ENCODE peak calls at places on chromosome 3, in six cellular contexts. N is endothelial cell, U is fibroblast of mammary gland, S is head of caudate nucleus, T is left cardiac atrium, W is nucleus accumbens. H is an unnamed sample.

GRCh38 chr3:112761062-112761638 is 85.5 kb downstream of the CD200R1L start:
- DNase-seq in N (no peak), U (peak), T (no peak), W (no peak), S (no peak), H (no peak)

GRCh38 chr3:127791221-127791913 is 30.9 kb downstream of the MGLL start:
- DNase-seq in N (no peak), S (no peak), U (peak), T (no peak), W (no peak), H (no peak)

GRCh38 chr3:145191543-145191942 is 969.4 kb downstream of the PLOD2 start:
- DNase-seq in W (no peak), S (no peak), U (no peak), T (no peak), N (no peak), H (no peak)

GRCh38 chr3:171974986-171975837 is 64.2 kb upstream of the FNDC3B start:
- DNase-seq in T (no peak), S (no peak), W (no peak), U (peak), N (no peak), H (no peak)

GRCh38 chr3:172150268-172150667 is 110.9 kb downstream of the FNDC3B start:
- DNase-seq in S (no peak), U (no peak), T (no peak), N (no peak), W (no peak), H (no peak)

GRCh38 chr3:115470254-115470653 is 153.1 kb upstream of the GAP43 start:
- DNase-seq in T (no peak), N (no peak), S (no peak), W (no peak), U (no peak), H (no peak)

GRCh38 chr3:71219744-71220638 is 363.5 kb downstream of the FOXP1 start:
- DNase-seq in U (no peak), W (no peak), S (no peak), T (no peak), N (no peak), H (no peak)

GRCh38 chr3:123337226-123337625 is 111.7 kb downstream of the ADCY5 start:
- DNase-seq in N (no peak), W (no peak), S (peak), U (no peak), T (no peak), H (no peak)

GRCh38 chr3:193774916-193775285 is 181.9 kb downstream of the OPA1 start:
- DNase-seq in N (no peak), T (no peak), U (no peak), S (no peak), W (no peak), H (no peak)

GRCh38 chr3:177589041-177589650 is 391.9 kb upstream of the TBL1XR1 start:
- DNase-seq in S (no peak), T (no peak), U (no peak), N (no peak), W (no peak), H (no peak)

GRCh38 chr3:53815651-53816050 is 30.6 kb downstream of the CHDH start:
- DNase-seq in W (no peak), T (no peak), N (no peak), S (no peak), U (no peak), H (no peak)

GRCh38 chr3:11764931-11765363 is 81.7 kb downstream of the TAMM41 start:
- DNase-seq in U (peak), W (no peak), N (no peak), T (no peak), S (no peak), H (no peak)

GRCh38 chr3:195044411-195044810 is 226.5 kb downstream of the XXYLT1 start:
- DNase-seq in S (peak), N (no peak), T (no peak), U (no peak), W (no peak), H (no peak)

GRCh38 chr3:152272771-152273242 is 4.1 kb downstream of the MBNL1 start:
- DNase-seq in S (no peak), W (no peak), U (peak), N (no peak), T (no peak), H (no peak)

GRCh38 chr3:52682016-52682415 is 3.7 kb downstream of the PBRM1 start:
- DNase-seq in N (no peak), S (no peak), U (peak), W (no peak), T (no peak), H (no peak)

GRCh38 chr3:30720586-30721313 is 114.3 kb downstream of the TGFBR2 start:
- DNase-seq in N (no peak), U (peak), T (no peak), W (no peak), S (no peak), H (no peak)

GRCh38 chr3:14774431-14774830 is 44.3 kb upstream of the FGD5 start:
- DNase-seq in U (no peak), T (no peak), S (no peak), N (no peak), W (no peak), H (no peak)

GRCh38 chr3:181383760-181384159 is 328.0 kb upstream of the SOX2 start:
- DNase-seq in T (no peak), N (no peak), S (no peak), U (no peak), W (no peak), H (no peak)

GRCh38 chr3:106773795-106774194 is 603.4 kb upstream of the CCDC54 start:
- DNase-seq in N (no peak), U (no peak), T (no peak), W (no peak), S (no peak), H (no peak)

GRCh38 chr3:12662593-12663310 is 1.2 kb downstream of the RAF1 start:
- DNase-seq in U (peak), S (peak), N (peak), W (no peak), T (peak), H (no peak)

GRCh38 chr3:58570851-58571250 is 6.3 kb downstream of the FAM107A start:
- DNase-seq in U (no peak), W (no peak), T (no peak), N (no peak), S (no peak), H (no peak)

GRCh38 chr3:71859128-71859519 is 74.2 kb upstream of the PROK2 start:
- DNase-seq in W (no peak), U (peak), S (no peak), N (no peak), T (no peak), H (peak)

GRCh38 chr3:169041677-169042171 is 621.8 kb downstream of the MECOM start:
- DNase-seq in U (peak), T (no peak), S (no peak), W (no peak), N (no peak), H (no peak)

GRCh38 chr3:21745971-21746370 is 5.0 kb downstream of the ZNF385D start:
- DNase-seq in S (no peak), W (no peak), U (peak), T (no peak), N (no peak), H (no peak)

GRCh38 chr3:120349819-120350125 is 618 bp upstream of the LRRC58 start:
- DNase-seq in S (no peak), T (no peak), W (no peak), U (no peak), N (no peak), H (no peak)

GRCh38 chr3:158111861-158112260 is 2.0 kb downstream of the RSRC1 start:
- DNase-seq in T (no peak), U (no peak), W (no peak), N (no peak), S (no peak), H (no peak)

GRCh38 chr3:196222876-196223595 is 6.7 kb downstream of the SLC51A start:
- DNase-seq in S (no peak), U (no peak), N (no peak), W (no peak), T (no peak), H (no peak)

GRCh38 chr3:133570139-133570936 is 3.1 kb upstream of the CDV3 start:
- DNase-seq in S (no peak), T (peak), N (no peak), W (no peak), U (peak), H (no peak)

GRCh38 chr3:149771652-149772271 is 19.5 kb upstream of the COMMD2 start:
- DNase-seq in N (peak), S (peak), T (peak), U (peak), W (no peak), H (peak)

GRCh38 chr3:111541391-111541790 is 606 bp upstream of the CD96 start:
- DNase-seq in S (no peak), U (no peak), N (no peak), W (no peak), T (no peak), H (no peak)

GRCh38 chr3:173066044-173066679 is 74.9 kb downstream of the SPATA16 start:
- DNase-seq in T (peak), N (no peak), W (no peak), U (no peak), S (no peak), H (no peak)

GRCh38 chr3:8867646-8868045 is 95.6 kb downstream of the RAD18 start:
- DNase-seq in S (no peak), U (no peak), T (no peak), N (no peak), W (no peak), H (no peak)